ENCODE peak calls at places on chromosome 15, in four cellular contexts. Y, S, O and F are unnamed samples.
A peak's percentile ranks its signal among the peaks of the same experiment; 100 is the strongest.

GRCh38 chr15:91535856-91536500 is 317.5 kb upstream of the SLCO3A1 start:
- DNase-seq in Y (peak; percentile 39), S (no peak), O (no peak), F (no peak)

GRCh38 chr15:33326908-33327307 is 16.1 kb downstream of the RYR3 start:
- DNase-seq in Y (no peak), S (no peak), O (no peak), F (no peak)

GRCh38 chr15:74537736-74538135 is 3.3 kb upstream of the ARID3B start:
- DNase-seq in Y (no peak), S (no peak), O (no peak), F (no peak)

GRCh38 chr15:96327155-96327741 is 3.3 kb upstream of the NR2F2 start:
- DNase-seq in Y (peak; percentile 95), S (peak; percentile 54), O (no peak), F (no peak)

GRCh38 chr15:56871180-56871579 is 47.3 kb upstream of the TCF12 start:
- DNase-seq in Y (peak; percentile 72), S (no peak), O (no peak), F (no peak)

GRCh38 chr15:46034755-46035154 is 399.9 kb downstream of the SQOR start:
- DNase-seq in Y (no peak), S (no peak), O (no peak), F (no peak)

GRCh38 chr15:80251505-80252280 is at the start of gene CTXND1:
- DNase-seq in Y (no peak), S (no peak), O (no peak), F (no peak)

GRCh38 chr15:46091860-46092450 is 457.1 kb downstream of the SQOR start:
- DNase-seq in Y (peak; percentile 75), S (no peak), O (no peak), F (peak; percentile 17)

GRCh38 chr15:45307230-45307924 is 55.3 kb downstream of the SLC28A2 start:
- DNase-seq in Y (peak; percentile 56), S (peak; percentile 1), O (no peak), F (no peak)

GRCh38 chr15:56249080-56249479 is 5.4 kb upstream of the RFX7 start:
- DNase-seq in Y (peak; percentile 74), S (peak; percentile 11), O (no peak), F (no peak)

GRCh38 chr15:78072080-78072892 is 5.2 kb downstream of the TBC1D2B start:
- DNase-seq in Y (peak; percentile 85), S (no peak), O (no peak), F (no peak)

GRCh38 chr15:57635300-57635944 is 43.7 kb downstream of the MYZAP start:
- DNase-seq in Y (no peak), S (no peak), O (no peak), F (no peak)

GRCh38 chr15:75842722-75843617 is at the start of gene UBE2Q2:
- DNase-seq in Y (peak; percentile 77), S (peak; percentile 78), O (peak; percentile 80), F (peak; percentile 84)

GRCh38 chr15:41966920-41967465 is 5.4 kb downstream of the EHD4 start:
- DNase-seq in Y (no peak), S (no peak), O (peak; percentile 4), F (no peak)

GRCh38 chr15:82611348-82611747 is 35.8 kb downstream of the CPEB1 start:
- DNase-seq in Y (no peak), S (no peak), O (no peak), F (no peak)

GRCh38 chr15:48370460-48370859 is 39.2 kb downstream of the DUT start:
- DNase-seq in Y (no peak), S (no peak), O (no peak), F (no peak)

GRCh38 chr15:75620776-75621536 is 4.6 kb downstream of the SNUPN start:
- DNase-seq in Y (peak; percentile 60), S (no peak), O (no peak), F (peak; percentile 30)

GRCh38 chr15:92224843-92225242 is 168.8 kb upstream of the ST8SIA2 start:
- DNase-seq in Y (no peak), S (no peak), O (no peak), F (no peak)

GRCh38 chr15:94845391-94845718 is 614.0 kb downstream of the MCTP2 start:
- DNase-seq in Y (no peak), S (no peak), O (no peak), F (no peak)

GRCh38 chr15:90744759-90745402 is 27.7 kb downstream of the BLM start:
- DNase-seq in Y (no peak), S (no peak), O (peak; percentile 15), F (peak; percentile 3)

GRCh38 chr15:85588657-85589056 is 206.1 kb downstream of the KLHL25 start:
- DNase-seq in Y (no peak), S (no peak), O (no peak), F (no peak)

GRCh38 chr15:37794947-37795346 is 139.5 kb upstream of the TMCO5A start:
- DNase-seq in Y (no peak), S (no peak), O (no peak), F (no peak)

GRCh38 chr15:97482521-97482920 is 478.0 kb upstream of the ARRDC4 start:
- DNase-seq in Y (peak; percentile 57), S (no peak), O (no peak), F (no peak)